ENCODE peak calls at places on chromosome 11, in eight cellular contexts. One of them, this sample, is unnamed.

GRCh38 chr11:121652982-121653381 is 200.2 kb upstream of the SORL1-AS1 start:
- DNase-seq in activated CD4-positive, CD25-positive, alpha-beta regulatory T cell: no peak
- DNase-seq in HCT116: no peak
- DNase-seq in activated naive CD4-positive, alpha-beta T cell treated with anti-CD3 and anti-CD28 coated beads, Interleukin-2, amount 50 U/mL, for 16 hours: no peak
- DNase-seq in Daoy: no peak
- DNase-seq in kidney: no peak
- DNase-seq in ascending aorta: no peak
- DNase-seq in mucosa of gallbladder: no peak
- DNase-seq in this sample: no peak

GRCh38 chr11:124882339-124883071 is 15.2 kb downstream of the ROBO4 start:
- DNase-seq in ascending aorta: no peak
- DNase-seq in activated CD4-positive, CD25-positive, alpha-beta regulatory T cell: no peak
- DNase-seq in kidney: no peak
- DNase-seq in HCT116: no peak
- DNase-seq in Daoy: no peak
- DNase-seq in activated naive CD4-positive, alpha-beta T cell treated with anti-CD3 and anti-CD28 coated beads, Interleukin-2, amount 50 U/mL, for 16 hours: no peak
- DNase-seq in mucosa of gallbladder: no peak
- DNase-seq in this sample: no peak

GRCh38 chr11:68254421-68254820 is 17.4 kb downstream of the C11orf24 start:
- DNase-seq in HCT116: no peak
- DNase-seq in activated naive CD4-positive, alpha-beta T cell treated with anti-CD3 and anti-CD28 coated beads, Interleukin-2, amount 50 U/mL, for 16 hours: no peak
- DNase-seq in activated CD4-positive, CD25-positive, alpha-beta regulatory T cell: no peak
- DNase-seq in kidney: no peak
- DNase-seq in Daoy: no peak
- DNase-seq in ascending aorta: no peak
- DNase-seq in mucosa of gallbladder: no peak
- DNase-seq in this sample: no peak

GRCh38 chr11:88398372-88399140 is 61.0 kb upstream of the CTSC start:
- DNase-seq in kidney: no peak
- DNase-seq in activated CD4-positive, CD25-positive, alpha-beta regulatory T cell: no peak
- DNase-seq in HCT116: peak
- DNase-seq in activated naive CD4-positive, alpha-beta T cell treated with anti-CD3 and anti-CD28 coated beads, Interleukin-2, amount 50 U/mL, for 16 hours: no peak
- DNase-seq in ascending aorta: no peak
- DNase-seq in Daoy: peak
- DNase-seq in mucosa of gallbladder: no peak
- DNase-seq in this sample: no peak

GRCh38 chr11:70397983-70398833 is at the start of gene CTTN:
- DNase-seq in Daoy: peak
- DNase-seq in HCT116: peak
- DNase-seq in activated CD4-positive, CD25-positive, alpha-beta regulatory T cell: peak
- DNase-seq in ascending aorta: peak
- DNase-seq in mucosa of gallbladder: peak
- DNase-seq in kidney: peak
- DNase-seq in activated naive CD4-positive, alpha-beta T cell treated with anti-CD3 and anti-CD28 coated beads, Interleukin-2, amount 50 U/mL, for 16 hours: peak
- DNase-seq in this sample: peak

GRCh38 chr11:47967577-47968230 is 12.7 kb upstream of the PTPRJ start:
- DNase-seq in activated naive CD4-positive, alpha-beta T cell treated with anti-CD3 and anti-CD28 coated beads, Interleukin-2, amount 50 U/mL, for 16 hours: no peak
- DNase-seq in HCT116: no peak
- DNase-seq in kidney: no peak
- DNase-seq in Daoy: no peak
- DNase-seq in activated CD4-positive, CD25-positive, alpha-beta regulatory T cell: no peak
- DNase-seq in mucosa of gallbladder: no peak
- DNase-seq in ascending aorta: no peak
- DNase-seq in this sample: no peak

GRCh38 chr11:64759722-64760719 is at the start of gene PYGM:
- DNase-seq in kidney: peak
- DNase-seq in ascending aorta: peak
- DNase-seq in Daoy: no peak
- DNase-seq in mucosa of gallbladder: peak
- DNase-seq in HCT116: no peak
- DNase-seq in activated naive CD4-positive, alpha-beta T cell treated with anti-CD3 and anti-CD28 coated beads, Interleukin-2, amount 50 U/mL, for 16 hours: no peak
- DNase-seq in activated CD4-positive, CD25-positive, alpha-beta regulatory T cell: no peak
- DNase-seq in this sample: peak

GRCh38 chr11:119346605-119347004 is at the start of gene MFRP:
- DNase-seq in HCT116: no peak
- DNase-seq in kidney: peak
- DNase-seq in ascending aorta: no peak
- DNase-seq in activated naive CD4-positive, alpha-beta T cell treated with anti-CD3 and anti-CD28 coated beads, Interleukin-2, amount 50 U/mL, for 16 hours: no peak
- DNase-seq in Daoy: no peak
- DNase-seq in activated CD4-positive, CD25-positive, alpha-beta regulatory T cell: no peak
- DNase-seq in mucosa of gallbladder: no peak
- DNase-seq in this sample: no peak

GRCh38 chr11:63944987-63945386 is 6.2 kb downstream of the NAA40 start:
- DNase-seq in HCT116: no peak
- DNase-seq in kidney: no peak
- DNase-seq in mucosa of gallbladder: no peak
- DNase-seq in activated naive CD4-positive, alpha-beta T cell treated with anti-CD3 and anti-CD28 coated beads, Interleukin-2, amount 50 U/mL, for 16 hours: no peak
- DNase-seq in Daoy: no peak
- DNase-seq in activated CD4-positive, CD25-positive, alpha-beta regulatory T cell: no peak
- DNase-seq in ascending aorta: no peak
- DNase-seq in this sample: no peak

GRCh38 chr11:82458777-82459176 is 274.9 kb downstream of the FAM181B start:
- DNase-seq in mucosa of gallbladder: no peak
- DNase-seq in activated naive CD4-positive, alpha-beta T cell treated with anti-CD3 and anti-CD28 coated beads, Interleukin-2, amount 50 U/mL, for 16 hours: no peak
- DNase-seq in Daoy: no peak
- DNase-seq in HCT116: no peak
- DNase-seq in ascending aorta: no peak
- DNase-seq in kidney: no peak
- DNase-seq in activated CD4-positive, CD25-positive, alpha-beta regulatory T cell: no peak
- DNase-seq in this sample: no peak

GRCh38 chr11:124676386-124676785 is 2.7 kb downstream of the SPA17 start:
- DNase-seq in activated CD4-positive, CD25-positive, alpha-beta regulatory T cell: no peak
- DNase-seq in activated naive CD4-positive, alpha-beta T cell treated with anti-CD3 and anti-CD28 coated beads, Interleukin-2, amount 50 U/mL, for 16 hours: no peak
- DNase-seq in mucosa of gallbladder: no peak
- DNase-seq in kidney: no peak
- DNase-seq in Daoy: no peak
- DNase-seq in ascending aorta: no peak
- DNase-seq in HCT116: no peak
- DNase-seq in this sample: no peak

GRCh38 chr11:125372088-125372487 is 124.0 kb downstream of the FEZ1 start:
- DNase-seq in ascending aorta: no peak
- DNase-seq in Daoy: no peak
- DNase-seq in activated CD4-positive, CD25-positive, alpha-beta regulatory T cell: no peak
- DNase-seq in activated naive CD4-positive, alpha-beta T cell treated with anti-CD3 and anti-CD28 coated beads, Interleukin-2, amount 50 U/mL, for 16 hours: no peak
- DNase-seq in HCT116: no peak
- DNase-seq in mucosa of gallbladder: no peak
- DNase-seq in kidney: peak
- DNase-seq in this sample: no peak

GRCh38 chr11:121767433-121767832 is 314.7 kb upstream of the SORL1-AS1 start:
- DNase-seq in mucosa of gallbladder: no peak
- DNase-seq in kidney: no peak
- DNase-seq in Daoy: no peak
- DNase-seq in activated naive CD4-positive, alpha-beta T cell treated with anti-CD3 and anti-CD28 coated beads, Interleukin-2, amount 50 U/mL, for 16 hours: no peak
- DNase-seq in HCT116: no peak
- DNase-seq in ascending aorta: no peak
- DNase-seq in activated CD4-positive, CD25-positive, alpha-beta regulatory T cell: no peak
- DNase-seq in this sample: no peak

GRCh38 chr11:129247129-129247528 is 55.0 kb upstream of the ARHGAP32 start:
- DNase-seq in Daoy: peak
- DNase-seq in kidney: no peak
- DNase-seq in activated CD4-positive, CD25-positive, alpha-beta regulatory T cell: no peak
- DNase-seq in activated naive CD4-positive, alpha-beta T cell treated with anti-CD3 and anti-CD28 coated beads, Interleukin-2, amount 50 U/mL, for 16 hours: no peak
- DNase-seq in mucosa of gallbladder: no peak
- DNase-seq in HCT116: no peak
- DNase-seq in ascending aorta: no peak
- DNase-seq in this sample: no peak

GRCh38 chr11:40388097-40388818 is 1071.2 kb downstream of the LRRC4C start:
- DNase-seq in HCT116: no peak
- DNase-seq in activated naive CD4-positive, alpha-beta T cell treated with anti-CD3 and anti-CD28 coated beads, Interleukin-2, amount 50 U/mL, for 16 hours: no peak
- DNase-seq in kidney: no peak
- DNase-seq in mucosa of gallbladder: no peak
- DNase-seq in Daoy: no peak
- DNase-seq in ascending aorta: no peak
- DNase-seq in activated CD4-positive, CD25-positive, alpha-beta regulatory T cell: no peak
- DNase-seq in this sample: no peak